ENCODE peak calls at places on chromosomes 5 and 9, in ten cellular contexts. One of them, this sample, is unnamed.

GRCh38 chr9:95202076-95202681 is 115.3 kb downstream of the FANCC start:
- DNase-seq in Calu3: no peak
- DNase-seq in stomach: no peak
- DNase-seq in lung: no peak
- DNase-seq in retinal pigment epithelial cell: no peak
- DNase-seq in uterus: no peak
- DNase-seq in tibial artery: no peak
- DNase-seq in OCI-LY7: no peak
- DNase-seq in dorsolateral prefrontal cortex: no peak
- DNase-seq in CD8-positive, alpha-beta T cell: no peak
- DNase-seq in this sample: no peak

GRCh38 chr5:124620743-124621142 is 125.7 kb downstream of the ZNF608 start:
- DNase-seq in dorsolateral prefrontal cortex: no peak
- DNase-seq in lung: no peak
- DNase-seq in OCI-LY7: no peak
- DNase-seq in stomach: no peak
- DNase-seq in Calu3: no peak
- DNase-seq in uterus: no peak
- DNase-seq in tibial artery: no peak
- DNase-seq in retinal pigment epithelial cell: no peak
- DNase-seq in CD8-positive, alpha-beta T cell: no peak
- DNase-seq in this sample: no peak

GRCh38 chr9:80028501-80028900 is 456.7 kb downstream of the TLE4 start:
- DNase-seq in CD8-positive, alpha-beta T cell: no peak
- DNase-seq in OCI-LY7: no peak
- DNase-seq in retinal pigment epithelial cell: no peak
- DNase-seq in Calu3: no peak
- DNase-seq in dorsolateral prefrontal cortex: no peak
- DNase-seq in stomach: no peak
- DNase-seq in tibial artery: no peak
- DNase-seq in uterus: no peak
- DNase-seq in lung: no peak
- DNase-seq in this sample: no peak

GRCh38 chr9:97293207-97293721 is 14.2 kb upstream of the CCDC180 start:
- DNase-seq in Calu3: no peak
- DNase-seq in tibial artery: no peak
- DNase-seq in CD8-positive, alpha-beta T cell: no peak
- DNase-seq in retinal pigment epithelial cell: no peak
- DNase-seq in uterus: peak
- DNase-seq in lung: no peak
- DNase-seq in dorsolateral prefrontal cortex: no peak
- DNase-seq in stomach: no peak
- DNase-seq in OCI-LY7: no peak
- DNase-seq in this sample: no peak

GRCh38 chr5:14767942-14768837 is 103.4 kb downstream of the ANKH start:
- DNase-seq in lung: no peak
- DNase-seq in Calu3: no peak
- DNase-seq in retinal pigment epithelial cell: no peak
- DNase-seq in tibial artery: no peak
- DNase-seq in CD8-positive, alpha-beta T cell: no peak
- DNase-seq in uterus: no peak
- DNase-seq in dorsolateral prefrontal cortex: no peak
- DNase-seq in stomach: no peak
- DNase-seq in OCI-LY7: no peak
- DNase-seq in this sample: no peak

GRCh38 chr5:85952680-85953079 is 665.1 kb upstream of the COX7C start:
- DNase-seq in OCI-LY7: no peak
- DNase-seq in retinal pigment epithelial cell: no peak
- DNase-seq in Calu3: no peak
- DNase-seq in tibial artery: no peak
- DNase-seq in lung: no peak
- DNase-seq in uterus: no peak
- DNase-seq in stomach: no peak
- DNase-seq in CD8-positive, alpha-beta T cell: no peak
- DNase-seq in dorsolateral prefrontal cortex: no peak
- DNase-seq in this sample: no peak

GRCh38 chr5:55597014-55597981 is 62.5 kb upstream of the PLPP1 start:
- DNase-seq in uterus: peak
- DNase-seq in stomach: no peak
- DNase-seq in Calu3: no peak
- DNase-seq in OCI-LY7: no peak
- DNase-seq in tibial artery: no peak
- DNase-seq in lung: peak
- DNase-seq in CD8-positive, alpha-beta T cell: no peak
- DNase-seq in retinal pigment epithelial cell: no peak
- DNase-seq in dorsolateral prefrontal cortex: no peak
- DNase-seq in this sample: peak

GRCh38 chr9:133615101-133615896 is 6.1 kb upstream of the FAM163B start:
- DNase-seq in tibial artery: no peak
- DNase-seq in dorsolateral prefrontal cortex: no peak
- DNase-seq in Calu3: no peak
- DNase-seq in stomach: no peak
- DNase-seq in CD8-positive, alpha-beta T cell: no peak
- DNase-seq in OCI-LY7: no peak
- DNase-seq in uterus: no peak
- DNase-seq in retinal pigment epithelial cell: no peak
- DNase-seq in lung: no peak
- DNase-seq in this sample: no peak

GRCh38 chr9:77844415-77844814 is 187.2 kb downstream of the GNAQ start:
- DNase-seq in uterus: no peak
- DNase-seq in CD8-positive, alpha-beta T cell: no peak
- DNase-seq in tibial artery: no peak
- DNase-seq in stomach: no peak
- DNase-seq in lung: no peak
- DNase-seq in retinal pigment epithelial cell: no peak
- DNase-seq in dorsolateral prefrontal cortex: no peak
- DNase-seq in Calu3: no peak
- DNase-seq in OCI-LY7: no peak
- DNase-seq in this sample: no peak

GRCh38 chr5:112917453-112918005 is 4.5 kb downstream of the REEP5 start:
- DNase-seq in dorsolateral prefrontal cortex: no peak
- DNase-seq in Calu3: peak
- DNase-seq in retinal pigment epithelial cell: no peak
- DNase-seq in OCI-LY7: peak
- DNase-seq in lung: no peak
- DNase-seq in CD8-positive, alpha-beta T cell: no peak
- DNase-seq in uterus: no peak
- DNase-seq in tibial artery: no peak
- DNase-seq in stomach: no peak
- DNase-seq in this sample: no peak

GRCh38 chr5:179679014-179679674 is 1.7 kb downstream of the CBY3 start:
- DNase-seq in dorsolateral prefrontal cortex: peak
- DNase-seq in stomach: peak
- DNase-seq in OCI-LY7: peak
- DNase-seq in tibial artery: peak
- DNase-seq in Calu3: no peak
- DNase-seq in retinal pigment epithelial cell: no peak
- DNase-seq in uterus: peak
- DNase-seq in CD8-positive, alpha-beta T cell: peak
- DNase-seq in lung: peak
- DNase-seq in this sample: peak

GRCh38 chr9:106560540-106560939 is 302.4 kb upstream of the ZNF462 start:
- DNase-seq in Calu3: no peak
- DNase-seq in CD8-positive, alpha-beta T cell: no peak
- DNase-seq in stomach: no peak
- DNase-seq in OCI-LY7: peak
- DNase-seq in dorsolateral prefrontal cortex: no peak
- DNase-seq in lung: no peak
- DNase-seq in uterus: no peak
- DNase-seq in retinal pigment epithelial cell: no peak
- DNase-seq in tibial artery: no peak
- DNase-seq in this sample: no peak
- TF ChIP-seq CTCF in Calu3: no peak
- TF ChIP-seq CTCF in CD8-positive, alpha-beta T cell: no peak
- TF ChIP-seq CTCF in stomach: no peak
- TF ChIP-seq CTCF in OCI-LY7: peak
- TF ChIP-seq CTCF in dorsolateral prefrontal cortex: no peak
- TF ChIP-seq CTCF in lung: no peak
- TF ChIP-seq CTCF in uterus: no peak
- TF ChIP-seq CTCF in retinal pigment epithelial cell: peak
- TF ChIP-seq CTCF in tibial artery: no peak
- TF ChIP-seq CTCF in this sample: peak

GRCh38 chr5:10617103-10617502 is 53.2 kb downstream of the ANKRD33B start:
- DNase-seq in Calu3: no peak
- DNase-seq in dorsolateral prefrontal cortex: no peak
- DNase-seq in lung: no peak
- DNase-seq in tibial artery: no peak
- DNase-seq in retinal pigment epithelial cell: no peak
- DNase-seq in OCI-LY7: no peak
- DNase-seq in stomach: no peak
- DNase-seq in uterus: no peak
- DNase-seq in CD8-positive, alpha-beta T cell: no peak
- DNase-seq in this sample: no peak

GRCh38 chr5:10621837-10622236 is 58.0 kb downstream of the ANKRD33B start:
- DNase-seq in tibial artery: no peak
- DNase-seq in Calu3: no peak
- DNase-seq in stomach: no peak
- DNase-seq in OCI-LY7: no peak
- DNase-seq in uterus: no peak
- DNase-seq in retinal pigment epithelial cell: no peak
- DNase-seq in lung: no peak
- DNase-seq in dorsolateral prefrontal cortex: no peak
- DNase-seq in CD8-positive, alpha-beta T cell: no peak
- DNase-seq in this sample: no peak

GRCh38 chr5:10618311-10618710 is 54.4 kb downstream of the ANKRD33B start:
- DNase-seq in OCI-LY7: no peak
- DNase-seq in uterus: no peak
- DNase-seq in Calu3: no peak
- DNase-seq in retinal pigment epithelial cell: no peak
- DNase-seq in stomach: no peak
- DNase-seq in lung: no peak
- DNase-seq in CD8-positive, alpha-beta T cell: no peak
- DNase-seq in dorsolateral prefrontal cortex: no peak
- DNase-seq in tibial artery: no peak
- DNase-seq in this sample: no peak

GRCh38 chr5:10620346-10620745 is 56.5 kb downstream of the ANKRD33B start:
- DNase-seq in OCI-LY7: no peak
- DNase-seq in CD8-positive, alpha-beta T cell: no peak
- DNase-seq in uterus: no peak
- DNase-seq in lung: no peak
- DNase-seq in stomach: no peak
- DNase-seq in dorsolateral prefrontal cortex: no peak
- DNase-seq in retinal pigment epithelial cell: no peak
- DNase-seq in Calu3: no peak
- DNase-seq in tibial artery: no peak
- DNase-seq in this sample: no peak

DNA sequence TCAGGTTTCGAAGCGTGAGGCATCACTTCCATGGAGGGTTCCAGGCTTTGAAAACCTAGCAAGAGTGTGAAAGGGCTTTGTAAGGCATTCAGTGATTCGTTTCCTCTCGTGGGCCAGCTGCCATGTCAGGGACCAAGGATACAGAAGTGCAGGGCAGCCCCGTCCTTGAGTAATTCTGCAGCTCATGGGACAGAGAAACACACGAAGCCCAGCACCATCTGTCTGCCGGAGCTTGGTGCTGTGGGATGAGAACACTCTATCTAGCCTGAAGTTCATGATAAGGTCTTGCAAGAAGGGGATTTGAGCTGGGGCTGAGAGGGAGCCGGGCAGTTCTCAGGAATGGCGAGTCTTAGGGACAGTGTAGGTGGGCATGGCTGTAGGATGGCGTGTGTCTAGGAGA is 55.8 kb downstream of the ANKRD33B start:
- DNase-seq in dorsolateral prefrontal cortex: no peak
- DNase-seq in CD8-positive, alpha-beta T cell: no peak
- DNase-seq in retinal pigment epithelial cell: no peak
- DNase-seq in Calu3: no peak
- DNase-seq in uterus: no peak
- DNase-seq in lung: no peak
- DNase-seq in tibial artery: no peak
- DNase-seq in stomach: no peak
- DNase-seq in OCI-LY7: no peak
- DNase-seq in this sample: no peak
- TF ChIP-seq CTCF in dorsolateral prefrontal cortex: no peak
- TF ChIP-seq CTCF in CD8-positive, alpha-beta T cell: no peak
- TF ChIP-seq CTCF in retinal pigment epithelial cell: no peak
- TF ChIP-seq CTCF in Calu3: no peak
- TF ChIP-seq CTCF in uterus: no peak
- TF ChIP-seq CTCF in lung: no peak
- TF ChIP-seq CTCF in tibial artery: no peak
- TF ChIP-seq CTCF in stomach: no peak
- TF ChIP-seq CTCF in OCI-LY7: no peak
- TF ChIP-seq CTCF in this sample: no peak

GRCh38 chr9:71624728-71625127 is 143.6 kb downstream of the CEMIP2 start:
- DNase-seq in dorsolateral prefrontal cortex: no peak
- DNase-seq in retinal pigment epithelial cell: no peak
- DNase-seq in uterus: no peak
- DNase-seq in stomach: no peak
- DNase-seq in CD8-positive, alpha-beta T cell: no peak
- DNase-seq in Calu3: no peak
- DNase-seq in lung: no peak
- DNase-seq in tibial artery: no peak
- DNase-seq in OCI-LY7: no peak
- DNase-seq in this sample: no peak
- TF ChIP-seq CTCF in dorsolateral prefrontal cortex: no peak
- TF ChIP-seq CTCF in retinal pigment epithelial cell: no peak
- TF ChIP-seq CTCF in uterus: no peak
- TF ChIP-seq CTCF in stomach: no peak
- TF ChIP-seq CTCF in CD8-positive, alpha-beta T cell: no peak
- TF ChIP-seq CTCF in Calu3: no peak
- TF ChIP-seq CTCF in lung: no peak
- TF ChIP-seq CTCF in tibial artery: no peak
- TF ChIP-seq CTCF in OCI-LY7: no peak
- TF ChIP-seq CTCF in this sample: no peak

GRCh38 chr5:141371572-141372475 is 1.8 kb downstream of the PCDHGB3 start:
- DNase-seq in tibial artery: no peak
- DNase-seq in Calu3: no peak
- DNase-seq in retinal pigment epithelial cell: no peak
- DNase-seq in uterus: no peak
- DNase-seq in CD8-positive, alpha-beta T cell: no peak
- DNase-seq in OCI-LY7: no peak
- DNase-seq in stomach: no peak
- DNase-seq in lung: no peak
- DNase-seq in dorsolateral prefrontal cortex: no peak
- DNase-seq in this sample: peak

GRCh38 chr5:141366016-141366896 is 2.3 kb downstream of the PCDHGA5 start:
- DNase-seq in CD8-positive, alpha-beta T cell: no peak
- DNase-seq in tibial artery: no peak
- DNase-seq in lung: no peak
- DNase-seq in stomach: no peak
- DNase-seq in OCI-LY7: no peak
- DNase-seq in retinal pigment epithelial cell: no peak
- DNase-seq in Calu3: no peak
- DNase-seq in uterus: no peak
- DNase-seq in dorsolateral prefrontal cortex: no peak
- DNase-seq in this sample: no peak

GRCh38 chr5:141374627-141375026 is 936 bp downstream of the PCDHGA6 start:
- DNase-seq in lung: no peak
- DNase-seq in stomach: no peak
- DNase-seq in OCI-LY7: no peak
- DNase-seq in CD8-positive, alpha-beta T cell: no peak
- DNase-seq in uterus: no peak
- DNase-seq in tibial artery: no peak
- DNase-seq in dorsolateral prefrontal cortex: no peak
- DNase-seq in Calu3: no peak
- DNase-seq in retinal pigment epithelial cell: no peak
- DNase-seq in this sample: peak

GRCh38 chr5:141373673-141374317 is at the start of gene PCDHGA6:
- DNase-seq in OCI-LY7: peak
- DNase-seq in lung: no peak
- DNase-seq in stomach: no peak
- DNase-seq in retinal pigment epithelial cell: no peak
- DNase-seq in CD8-positive, alpha-beta T cell: no peak
- DNase-seq in uterus: no peak
- DNase-seq in dorsolateral prefrontal cortex: no peak
- DNase-seq in Calu3: no peak
- DNase-seq in tibial artery: no peak
- DNase-seq in this sample: peak

GRCh38 chr5:141369994-141370848 is at the start of gene PCDHGB3:
- DNase-seq in retinal pigment epithelial cell: no peak
- DNase-seq in dorsolateral prefrontal cortex: no peak
- DNase-seq in uterus: no peak
- DNase-seq in tibial artery: no peak
- DNase-seq in stomach: no peak
- DNase-seq in Calu3: peak
- DNase-seq in OCI-LY7: peak
- DNase-seq in CD8-positive, alpha-beta T cell: no peak
- DNase-seq in lung: no peak
- DNase-seq in this sample: no peak
- TF ChIP-seq CTCF in retinal pigment epithelial cell: peak
- TF ChIP-seq CTCF in dorsolateral prefrontal cortex: no peak
- TF ChIP-seq CTCF in uterus: no peak
- TF ChIP-seq CTCF in tibial artery: peak
- TF ChIP-seq CTCF in stomach: no peak
- TF ChIP-seq CTCF in Calu3: no peak
- TF ChIP-seq CTCF in OCI-LY7: peak
- TF ChIP-seq CTCF in CD8-positive, alpha-beta T cell: no peak
- TF ChIP-seq CTCF in lung: no peak
- TF ChIP-seq CTCF in this sample: no peak

This sample was measured in osteocyte.